ENCODE peak calls at places on chromosomes 16 and 17, in seven cellular contexts. S, G, C, H, V, N and K are unnamed samples.

GRCh38 chr16:57013268-57013667 is 23.9 kb downstream of the NLRC5 start:
- DNase-seq in S (no peak), G (no peak), C (peak), H (no peak), V (no peak), N (peak), K (no peak)

GRCh38 chr16:46426336-46426735 is 194.8 kb downstream of the SHCBP1 start:
- DNase-seq in S (no peak), G (no peak), C (no peak), H (no peak), V (no peak), N (no peak), K (no peak)

GRCh38 chr17:82434216-82434565 is 15.8 kb upstream of the OGFOD3 start:
- DNase-seq in S (no peak), G (no peak), C (no peak), H (no peak), V (no peak), N (no peak), K (no peak)

GRCh38 chr16:55913717-55914116 is 38.5 kb upstream of the CES5A start:
- DNase-seq in S (no peak), G (peak), C (no peak), H (no peak), V (no peak), N (no peak), K (no peak)

GRCh38 chr17:47978324-47978723 is 7.4 kb downstream of the CDK5RAP3 start:
- DNase-seq in S (peak), G (no peak), C (no peak), H (peak), V (no peak), N (peak), K (peak)

GRCh38 chr17:75238020-75238580 is 23.3 kb downstream of the GGA3 start:
- DNase-seq in S (no peak), G (no peak), C (no peak), H (no peak), V (no peak), N (no peak), K (no peak)

GRCh38 chr16:72947379-72948237 is 100.3 kb downstream of the ZFHX3 start:
- DNase-seq in S (no peak), G (no peak), C (no peak), H (no peak), V (no peak), N (no peak), K (no peak)

GRCh38 chr16:2056681-2057407 is 9.1 kb downstream of the TSC2 start:
- DNase-seq in S (no peak), G (peak), C (no peak), H (no peak), V (no peak), N (no peak), K (no peak)

GRCh38 chr17:42554250-42555121 is 1.8 kb downstream of the HSD17B1 start:
- DNase-seq in S (peak), G (peak), C (no peak), H (peak), V (no peak), N (peak), K (peak)

GRCh38 chr16:67880584-67880983 is 4.1 kb upstream of the NRN1L start:
- DNase-seq in S (no peak), G (no peak), C (no peak), H (no peak), V (no peak), N (no peak), K (no peak)

GRCh38 chr16:56561126-56561525 is 3.7 kb upstream of the MT4 start:
- DNase-seq in S (no peak), G (no peak), C (no peak), H (no peak), V (no peak), N (no peak), K (no peak)